ENCODE peak calls at places on chromosomes 1 and 21, in five cellular contexts. W is H1, X is neuronal stem cell, Q is H9, C is IMR-90. Z is an unnamed sample.

GRCh38 chr1:9892563-9893528 is 17.2 kb downstream of the CTNNBIP1 start:
- DNase-seq in W (no peak), X (no peak), Q (no peak), C (peak; percentile 88), Z (peak; percentile 89)

GRCh38 chr1:201739492-201740085 is 89.4 kb upstream of the IPO9 start:
- DNase-seq in W (no peak), X (no peak), Q (peak; percentile 74), C (no peak), Z (peak; percentile 61)

GRCh38 chr1:109975718-109976117 is 8.8 kb upstream of the AHCYL1 start:
- DNase-seq in W (no peak), X (no peak), Q (no peak), C (peak; percentile 85), Z (peak; percentile 80)

GRCh38 chr1:77238463-77238862 is 19.2 kb upstream of the PIGK start:
- DNase-seq in W (no peak), X (no peak), Q (no peak), C (no peak), Z (no peak)

GRCh38 chr1:28449904-28450303 is 55.9 kb upstream of the RCC1 start:
- DNase-seq in W (no peak), X (no peak), Q (no peak), C (no peak), Z (no peak)

GRCh38 chr21:29787011-29787909 is 152.5 kb downstream of the GRIK1 start:
- DNase-seq in W (no peak), X (no peak), Q (no peak), C (no peak), Z (no peak)

GRCh38 chr21:30044447-30045064 is 104.8 kb upstream of the GRIK1 start:
- DNase-seq in W (no peak), X (peak; percentile 14), Q (no peak), C (peak; percentile 7), Z (peak; percentile 14)

GRCh38 chr1:5793516-5793915 is 198.7 kb downstream of the NPHP4 start:
- DNase-seq in W (no peak), X (no peak), Q (no peak), C (no peak), Z (no peak)

GRCh38 chr1:207402744-207403143 is 51.4 kb upstream of the CR2 start:
- DNase-seq in W (no peak), X (no peak), Q (no peak), C (no peak), Z (no peak)

GRCh38 chr1:154403300-154403943 is 1.7 kb upstream of the IL6R start:
- DNase-seq in W (no peak), X (no peak), Q (no peak), C (no peak), Z (no peak)

GRCh38 chr1:91015358-91015780 is 6.5 kb downstream of the ZNF644 start:
- DNase-seq in W (no peak), X (no peak), Q (no peak), C (no peak), Z (no peak)

GRCh38 chr1:236516929-236517704 is 6.7 kb upstream of the LGALS8 start:
- DNase-seq in W (no peak), X (no peak), Q (no peak), C (peak; percentile 85), Z (peak; percentile 71)

GRCh38 chr1:116345830-116346229 is 27.2 kb upstream of the ATP1A1 start:
- DNase-seq in W (no peak), X (peak; percentile 6), Q (peak; percentile 44), C (no peak), Z (no peak)

GRCh38 chr1:153933955-153934354 is 11.2 kb upstream of the GATAD2B start:
- DNase-seq in W (no peak), X (no peak), Q (no peak), C (no peak), Z (no peak)

GRCh38 chr1:6127587-6128163 is 52.4 kb downstream of the CHD5 start:
- DNase-seq in W (peak; percentile 71), X (peak; percentile 71), Q (peak; percentile 91), C (peak; percentile 23), Z (no peak)

GRCh38 chr1:191696371-191696770 is 461.9 kb upstream of the RGS18 start:
- DNase-seq in W (no peak), X (no peak), Q (no peak), C (no peak), Z (no peak)

GRCh38 chr1:26858891-26859630 is 3.9 kb upstream of the SFN start:
- DNase-seq in W (no peak), X (no peak), Q (no peak), C (no peak), Z (no peak)

GRCh38 chr1:229117664-229118300 is 153.1 kb upstream of the RAB4A start:
- DNase-seq in W (no peak), X (no peak), Q (no peak), C (peak; percentile 49), Z (no peak)

GRCh38 chr1:18854331-18855025 is 5.0 kb downstream of the TAS1R2 start:
- DNase-seq in W (no peak), X (no peak), Q (no peak), C (no peak), Z (no peak)

DNA sequence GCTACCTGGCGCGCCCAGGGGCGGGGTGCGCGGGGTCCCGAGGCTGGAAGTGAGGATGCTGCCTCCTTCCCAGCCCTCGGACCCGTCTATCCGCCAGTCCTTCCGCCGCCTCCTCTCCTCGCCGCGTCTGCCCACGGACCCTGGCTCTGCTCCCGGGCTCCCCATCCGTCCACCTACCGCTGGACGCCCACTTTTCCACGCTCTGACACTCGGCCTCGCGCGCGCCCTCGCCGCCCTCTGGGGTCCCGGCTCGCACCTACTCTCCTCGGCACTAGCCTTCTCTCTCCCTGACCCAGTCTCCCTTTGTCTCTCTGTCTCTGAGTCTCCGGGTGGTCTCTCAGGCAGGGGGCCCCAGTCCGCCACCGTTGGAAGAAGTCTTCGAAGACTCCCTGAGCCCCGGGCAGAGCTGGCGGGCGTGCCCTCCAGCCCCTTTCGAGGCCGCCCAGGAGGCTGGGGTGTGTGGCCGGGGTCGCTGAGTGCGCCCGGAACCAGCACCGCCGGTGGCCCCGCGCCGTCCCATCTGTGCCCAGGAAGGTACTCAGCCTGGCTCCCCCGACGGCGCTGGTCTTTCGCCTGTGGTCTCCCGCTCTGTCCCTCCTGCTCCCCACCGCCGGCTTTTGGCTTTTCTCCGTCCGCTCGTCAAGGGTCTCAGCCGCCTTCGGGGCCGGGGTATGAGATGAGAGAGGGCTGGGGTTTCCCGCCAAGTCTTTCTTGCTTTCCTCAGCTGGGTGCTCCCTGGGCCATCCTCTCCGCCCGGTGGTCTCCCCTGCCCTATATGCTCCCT is 610 bp downstream of the DRAXIN start:
- DNase-seq in W (no peak), X (no peak), Q (no peak), C (no peak), Z (no peak)
- H3K18ac ChIP-seq in W (peak overlapping the region; percentile 91), X (peak overlapping the region; percentile 94), Q (peak overlapping the region; percentile 93), C (no peak overlapping the region), Z (no peak overlapping the region)

DNA sequence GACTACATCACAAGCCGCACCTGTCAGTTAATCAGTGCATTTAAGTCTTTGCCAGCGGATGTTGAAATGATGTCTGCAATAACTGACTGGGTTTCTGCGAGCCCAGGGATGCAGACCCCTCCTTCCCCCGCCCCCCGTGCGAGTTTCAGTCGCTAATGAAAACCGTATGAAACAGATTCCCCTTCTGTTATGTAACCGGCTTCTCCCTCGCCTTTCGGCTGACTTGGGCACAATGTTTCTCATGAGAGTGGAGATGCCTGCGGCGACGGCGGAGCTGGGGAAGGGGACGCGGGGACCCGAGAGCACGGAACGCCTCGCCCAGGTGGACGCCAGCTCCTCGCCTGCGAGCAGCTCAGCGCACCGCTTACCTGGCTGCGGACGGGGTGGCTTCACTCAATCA is 741 bp downstream of the KCNJ6 start:
- DNase-seq in W (no peak), X (no peak), Q (peak; percentile 43), C (no peak), Z (no peak)
- H3K4me2 ChIP-seq in W (peak overlapping the region; percentile 96), X (peak overlapping the region; percentile 100), Q (peak overlapping the region; percentile 94), C (peak overlapping the region; percentile 90), Z (peak overlapping the region; percentile 91)

GRCh38 chr1:202810615-202811295 is at the start of gene PCAT6:
- DNase-seq in W (peak; percentile 93), X (peak; percentile 95), Q (peak; percentile 99), C (peak; percentile 94), Z (peak; percentile 98)

GRCh38 chr1:202809597-202810159 is 1.1 kb upstream of the PCAT6 start:
- DNase-seq in W (no peak), X (no peak), Q (no peak), C (no peak), Z (no peak)

GRCh38 chr1:202812176-202813026 is 1.6 kb downstream of the PCAT6 start:
- DNase-seq in W (no peak), X (no peak), Q (no peak), C (no peak), Z (no peak)

GRCh38 chr1:202810193-202810614 is 550 bp upstream of the PCAT6 start:
- DNase-seq in W (no peak), X (no peak), Q (no peak), C (no peak), Z (no peak)

GRCh38 chr1:202811296-202812175 is 782 bp downstream of the PCAT6 start:
- DNase-seq in W (no peak), X (no peak), Q (peak; percentile 60), C (peak; percentile 13), Z (peak; percentile 22)
- H2BK5ac ChIP-seq in W (peak overlapping the region; percentile 82), X (peak overlapping the region; percentile 39), Q (no peak overlapping the region), C (peak overlapping the region; percentile 81), Z (no peak overlapping the region)

DNA sequence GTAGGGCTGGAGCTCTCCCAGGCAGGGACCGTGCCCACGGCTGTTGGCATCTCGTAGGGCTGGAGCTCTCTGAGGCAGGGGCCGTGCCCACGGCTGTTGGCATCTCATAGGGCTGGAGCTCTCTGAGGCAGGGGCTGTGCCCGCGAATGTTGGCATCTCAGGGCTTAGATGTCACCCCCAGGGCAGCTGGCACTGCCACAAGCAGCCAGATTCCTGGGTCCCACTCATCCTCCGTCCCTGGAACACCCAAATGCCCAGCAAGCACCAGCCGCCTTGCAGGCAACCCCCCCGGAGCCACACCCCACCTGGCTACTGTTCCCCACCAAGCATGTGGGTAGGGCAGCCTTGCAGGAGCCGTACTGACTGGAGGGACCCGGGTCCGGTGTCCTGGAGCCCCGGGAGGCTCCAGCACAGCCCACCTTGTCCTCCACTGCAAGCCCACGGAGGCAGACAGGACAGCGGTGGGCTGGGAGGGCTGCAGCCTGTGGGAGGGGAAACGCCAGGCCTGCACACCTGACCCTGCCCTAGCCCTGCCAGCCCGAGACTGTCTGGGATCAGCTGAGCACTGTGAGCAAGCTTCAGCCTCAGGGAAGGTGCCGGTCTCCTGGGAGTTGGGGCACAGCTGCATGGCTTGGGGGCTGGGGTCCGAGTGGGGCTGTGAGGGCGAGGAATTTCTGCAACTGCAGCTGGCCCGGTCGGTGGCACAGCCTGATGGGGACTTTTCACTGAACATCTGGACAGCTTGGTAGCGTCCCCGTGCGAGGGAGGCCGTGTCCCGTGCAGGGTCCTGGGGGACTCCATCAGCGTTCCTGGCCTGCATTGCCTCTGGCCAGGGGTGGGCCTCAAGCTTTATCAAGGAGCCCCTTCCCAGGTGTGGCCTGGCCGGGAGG is 53.6 kb downstream of the COL18A1 start:
- DNase-seq in W (no peak), X (no peak), Q (no peak), C (no peak), Z (no peak)
- H3K18ac ChIP-seq in W (no peak overlapping the region), X (peak overlapping the region; percentile 83), Q (no peak overlapping the region), C (no peak overlapping the region), Z (no peak overlapping the region)

DNA sequence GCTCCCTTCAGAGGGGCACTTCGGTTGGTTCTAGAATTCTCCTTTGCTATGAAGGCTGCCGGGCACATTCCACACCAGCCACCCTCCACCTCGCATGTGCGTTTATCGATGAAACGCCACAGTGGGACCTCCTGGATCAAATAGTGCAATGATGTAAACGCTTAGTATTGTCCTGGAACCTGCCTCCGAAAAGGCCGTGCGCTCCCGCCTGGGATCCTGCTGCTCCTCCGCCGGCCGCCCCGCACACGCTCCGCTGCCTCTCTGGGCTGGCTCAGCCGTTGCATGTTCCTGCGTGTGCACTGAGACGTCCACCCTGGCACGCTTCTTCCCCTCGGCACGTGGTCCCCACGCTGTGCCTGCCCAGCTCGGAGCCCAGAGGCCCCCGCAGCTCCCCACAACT is 4.0 kb upstream of the TNFRSF14 start:
- DNase-seq in W (no peak), X (no peak), Q (no peak), C (no peak), Z (no peak)
- H3K4me2 ChIP-seq in W (no peak overlapping the region), X (no peak overlapping the region), Q (no peak overlapping the region), C (no peak overlapping the region), Z (no peak overlapping the region)